ENCODE peak calls at places on chromosomes 2 and 18, in ten cellular contexts. Z is uterus; N is IMR-90; B is pancreas; G is CD8-positive, alpha-beta memory T cell; S is left ventricle myocardium inferior; D is endothelial cell of umbilical vein; P is cardiac muscle cell; O is RWPE2; X is adrenal gland. T is an unnamed sample.

GRCh38 chr18:39260565-39260964 is 1695.0 kb upstream of the CELF4 start:
- DNase-seq in Z (no peak), N (no peak), B (no peak), G (no peak), S (no peak), D (no peak), P (no peak), O (no peak), X (no peak), T (no peak)

GRCh38 chr2:37635359-37636208 is 35.9 kb downstream of the CDC42EP3 start:
- DNase-seq in Z (no peak), N (peak; percentile 82), B (no peak), G (peak; percentile 81), S (no peak), D (peak; percentile 62), P (no peak), O (no peak), X (no peak), T (no peak)

GRCh38 chr2:69616755-69617154 is 26.8 kb downstream of the AAK1 start:
- DNase-seq in Z (no peak), N (no peak), B (no peak), G (peak; percentile 44), S (no peak), D (peak; percentile 39), P (no peak), O (no peak), X (no peak), T (no peak)

GRCh38 chr2:28155071-28155470 is 237.6 kb upstream of the FOSL2 start:
- DNase-seq in Z (no peak), N (no peak), B (no peak), G (no peak), S (no peak), D (no peak), P (no peak), O (no peak), X (no peak), T (no peak)

GRCh38 chr18:55779711-55780590 is 192.0 kb upstream of the TCF4 start:
- DNase-seq in Z (peak; percentile 47), N (peak; percentile 30), B (peak; percentile 12), G (no peak), S (peak; percentile 44), D (peak; percentile 65), P (peak; percentile 63), O (no peak), X (peak; percentile 28), T (peak; percentile 87)

GRCh38 chr2:138531913-138532312 is 30.3 kb downstream of the SPOPL start:
- DNase-seq in Z (no peak), N (no peak), B (no peak), G (no peak), S (no peak), D (peak; percentile 3), P (peak; percentile 16), O (no peak), X (no peak), T (no peak)

GRCh38 chr2:204468689-204469429 is 76.4 kb upstream of the PARD3B start:
- DNase-seq in Z (no peak), N (peak; percentile 86), B (no peak), G (no peak), S (no peak), D (no peak), P (no peak), O (no peak), X (no peak), T (peak; percentile 86)

GRCh38 chr2:200225943-200226342 is 80.5 kb upstream of the SPATS2L start:
- DNase-seq in Z (no peak), N (peak; percentile 28), B (no peak), G (no peak), S (no peak), D (no peak), P (no peak), O (no peak), X (no peak), T (no peak)

GRCh38 chr2:218458598-218458997 is 39.7 kb downstream of the VIL1 start:
- DNase-seq in Z (no peak), N (no peak), B (no peak), G (no peak), S (no peak), D (no peak), P (no peak), O (no peak), X (no peak), T (no peak)
- H3K9me3 ChIP-seq in Z (no peaks in the 10 kb centered on the region), N (no peaks in the 10 kb centered on the region), B (no peaks in the 10 kb centered on the region), G (peaks cover 4% of the 10 kb centered on the region), S (no peaks in the 10 kb centered on the region), D (no peaks in the 10 kb centered on the region), P (no peaks in the 10 kb centered on the region), O (no peaks in the 10 kb centered on the region), X (no peaks in the 10 kb centered on the region), T (no peaks in the 10 kb centered on the region)

GRCh38 chr18:26457195-26457594 is 91.2 kb downstream of the KCTD1 start:
- DNase-seq in Z (no peak), N (no peak), B (no peak), G (no peak), S (no peak), D (no peak), P (no peak), O (no peak), X (no peak), T (no peak)
- H3K4me3 ChIP-seq in Z (no peak overlapping the region), N (no peak overlapping the region), B (no peak overlapping the region), G (no peak overlapping the region), S (no peak overlapping the region), D (no peak overlapping the region), P (no peak overlapping the region), O (no peak overlapping the region), X (no peak overlapping the region), T (no peak overlapping the region)

DNA sequence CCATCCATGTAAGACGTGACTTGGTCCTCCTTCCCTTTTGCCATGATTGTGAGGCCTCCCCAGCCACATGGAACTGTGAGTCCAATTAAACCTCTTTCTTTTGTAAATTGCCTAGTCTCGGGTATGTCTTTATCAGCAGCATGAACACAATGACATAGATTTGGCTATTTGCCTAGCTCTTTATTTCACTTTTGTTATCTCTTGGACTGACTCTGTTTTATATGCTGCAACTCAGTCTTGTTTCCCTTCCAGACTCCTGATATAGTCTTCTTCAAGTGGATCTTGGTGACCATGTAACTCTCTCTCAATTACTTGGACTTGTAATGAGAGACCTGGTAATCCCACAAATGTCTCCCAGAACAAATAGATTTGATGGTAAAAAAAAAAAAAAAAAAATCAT is 627.6 kb downstream of the CCDC85A start:
- DNase-seq in Z (no peak), N (no peak), B (no peak), G (no peak), S (no peak), D (peak; percentile 17), P (no peak), O (no peak), X (no peak), T (no peak)
- H3K9me3 ChIP-seq in Z (no peaks in the 10 kb centered on the region), N (peaks cover 3% of the 10 kb centered on the region), B (no peaks in the 10 kb centered on the region), G (no peaks in the 10 kb centered on the region), S (no peaks in the 10 kb centered on the region), D (no peaks in the 10 kb centered on the region), P (no peaks in the 10 kb centered on the region), O (no peaks in the 10 kb centered on the region), X (no peaks in the 10 kb centered on the region), T (no peaks in the 10 kb centered on the region)

GRCh38 chr2:49656853-49657252 is 502.5 kb upstream of the FSHR start:
- DNase-seq in Z (no peak), N (no peak), B (no peak), G (no peak), S (no peak), D (no peak), P (no peak), O (no peak), X (no peak), T (no peak)

GRCh38 chr2:49664827-49665226 is 510.5 kb upstream of the FSHR start:
- DNase-seq in Z (no peak), N (no peak), B (no peak), G (no peak), S (no peak), D (no peak), P (no peak), O (no peak), X (no peak), T (no peak)

GRCh38 chr2:49661809-49662208 is 507.5 kb upstream of the FSHR start:
- DNase-seq in Z (no peak), N (no peak), B (no peak), G (no peak), S (no peak), D (no peak), P (no peak), O (no peak), X (no peak), T (no peak)
- H3K4me3 ChIP-seq in Z (no peak overlapping the region), N (no peak overlapping the region), B (no peak overlapping the region), G (no peak overlapping the region), S (no peak overlapping the region), D (no peak overlapping the region), P (no peak overlapping the region), O (no peak overlapping the region), X (no peak overlapping the region), T (no peak overlapping the region)

GRCh38 chr2:119419065-119419464 is 12.6 kb upstream of the TMEM37 start:
- DNase-seq in Z (no peak), N (no peak), B (no peak), G (no peak), S (no peak), D (no peak), P (no peak), O (no peak), X (no peak), T (no peak)
- H3K9me3 ChIP-seq in Z (no peaks in the 10 kb centered on the region), N (no peaks in the 10 kb centered on the region), B (no peaks in the 10 kb centered on the region), G (no peaks in the 10 kb centered on the region), S (peaks cover 12% of the 10 kb centered on the region), D (no peaks in the 10 kb centered on the region), P (no peaks in the 10 kb centered on the region), O (no peaks in the 10 kb centered on the region), X (no peaks in the 10 kb centered on the region), T (peaks cover 3% of the 10 kb centered on the region)

GRCh38 chr2:129336276-129336675 is 643.2 kb upstream of the RAB6C start:
- DNase-seq in Z (no peak), N (no peak), B (no peak), G (no peak), S (no peak), D (no peak), P (no peak), O (no peak), X (no peak), T (no peak)

GRCh38 chr2:129334128-129334527 is 645.3 kb upstream of the RAB6C start:
- DNase-seq in Z (no peak), N (no peak), B (no peak), G (no peak), S (no peak), D (no peak), P (no peak), O (no peak), X (no peak), T (no peak)

GRCh38 chr2:129337076-129337475 is 642.4 kb upstream of the RAB6C start:
- DNase-seq in Z (no peak), N (no peak), B (no peak), G (no peak), S (no peak), D (no peak), P (no peak), O (no peak), X (no peak), T (no peak)

GRCh38 chr2:129331638-129332037 is 647.8 kb upstream of the RAB6C start:
- DNase-seq in Z (no peak), N (no peak), B (no peak), G (no peak), S (no peak), D (no peak), P (no peak), O (no peak), X (no peak), T (no peak)

DNA sequence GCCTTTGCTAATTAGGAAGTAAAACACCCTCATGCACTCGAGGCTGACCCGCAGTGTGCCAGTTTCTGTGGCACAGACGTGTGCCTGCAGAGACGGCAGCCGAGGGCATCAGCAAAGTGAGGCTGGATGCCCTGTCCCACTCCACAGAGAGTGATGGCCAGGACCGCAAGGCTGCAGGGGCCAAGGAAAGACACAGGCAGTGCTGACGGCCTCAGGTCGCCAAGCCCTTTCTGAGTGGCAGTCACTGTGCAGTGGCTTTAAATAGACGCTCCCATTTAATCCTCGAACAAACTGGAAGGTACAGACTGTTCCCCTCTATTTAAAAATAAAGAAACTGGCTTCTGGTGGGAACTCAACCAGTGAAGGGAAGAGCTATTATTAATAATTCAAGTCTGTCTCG is 644.8 kb upstream of the RAB6C start:
- DNase-seq in Z (no peak), N (no peak), B (no peak), G (no peak), S (peak; percentile 45), D (no peak), P (peak; percentile 6), O (no peak), X (no peak), T (no peak)
- H3K4me3 ChIP-seq in Z (no peak overlapping the region), N (no peak overlapping the region), B (no peak overlapping the region), G (no peak overlapping the region), S (no peak overlapping the region), D (no peak overlapping the region), P (no peak overlapping the region), O (no peak overlapping the region), X (no peak overlapping the region), T (no peak overlapping the region)

T was measured in osteoblast.